ENCODE peak calls at places on chromosomes 2 and 18, in seven cellular contexts. V is GM12865, F is ovary, S is NT2/D1, I is dorsolateral prefrontal cortex, D is BJ, Q is transverse colon. M is an unnamed sample.

GRCh38 chr2:174815524-174815923 is 51.3 kb upstream of the CHRNA1 start:
- DNase-seq in V (no peak), F (no peak), S (no peak), I (no peak), D (no peak), Q (no peak), M (no peak)

GRCh38 chr2:218721934-218722333 is 11.3 kb downstream of the TTLL4 start:
- DNase-seq in V (no peak), F (no peak), S (no peak), I (no peak), D (no peak), Q (no peak), M (no peak)

GRCh38 chr2:24919100-24919976 is 699 bp downstream of the ADCY3 start:
- DNase-seq in V (peak), F (no peak), S (no peak), I (no peak), D (no peak), Q (peak), M (no peak)

GRCh38 chr2:221541131-221541735 is 30.9 kb downstream of the EPHA4 start:
- DNase-seq in V (no peak), F (no peak), S (no peak), I (no peak), D (no peak), Q (no peak), M (no peak)

GRCh38 chr2:159711562-159712193 is 628 bp upstream of the MARCHF7 start:
- DNase-seq in V (no peak), F (no peak), S (no peak), I (no peak), D (peak), Q (no peak), M (no peak)

GRCh38 chr2:11480406-11480805 is 14.4 kb upstream of the E2F6 start:
- DNase-seq in V (no peak), F (no peak), S (no peak), I (no peak), D (no peak), Q (no peak), M (no peak)

GRCh38 chr18:76564636-76565237 is 69.7 kb upstream of the ZNF516 start:
- DNase-seq in V (no peak), F (no peak), S (no peak), I (no peak), D (no peak), Q (no peak), M (no peak)

GRCh38 chr2:16615687-16616615 is 49.7 kb downstream of the CYRIA start:
- DNase-seq in V (no peak), F (no peak), S (no peak), I (no peak), D (no peak), Q (no peak), M (no peak)

GRCh38 chr2:162821718-162822117 is 16.8 kb downstream of the KCNH7 start:
- DNase-seq in V (no peak), F (no peak), S (no peak), I (no peak), D (no peak), Q (no peak), M (no peak)

GRCh38 chr2:187371221-187371620 is 76.8 kb downstream of the CALCRL start:
- DNase-seq in V (no peak), F (no peak), S (no peak), I (no peak), D (no peak), Q (no peak), M (no peak)

GRCh38 chr18:24894880-24895279 is 434.4 kb downstream of the HRH4 start:
- DNase-seq in V (no peak), F (no peak), S (no peak), I (no peak), D (no peak), Q (no peak), M (no peak)

GRCh38 chr2:85309699-85310321 is 18.0 kb downstream of the TGOLN2 start:
- DNase-seq in V (no peak), F (peak), S (no peak), I (no peak), D (no peak), Q (no peak), M (no peak)

GRCh38 chr2:174779361-174779928 is 15.2 kb upstream of the CHRNA1 start:
- DNase-seq in V (no peak), F (no peak), S (no peak), I (no peak), D (peak), Q (no peak), M (no peak)

GRCh38 chr2:230225486-230225885 is at the start of gene SP140:
- DNase-seq in V (peak), F (no peak), S (no peak), I (no peak), D (no peak), Q (peak), M (no peak)

GRCh38 chr2:152240559-152241231 is 65.1 kb upstream of the STAM2 start:
- DNase-seq in V (no peak), F (no peak), S (no peak), I (no peak), D (peak), Q (no peak), M (peak)

GRCh38 chr2:91442246-91442905 is 2750.9 kb downstream of the RPIA start:
- DNase-seq in V (no peak), F (no peak), S (no peak), I (no peak), D (no peak), Q (no peak), M (no peak)

GRCh38 chr2:99806758-99807157 is 316.9 kb upstream of the REV1 start:
- DNase-seq in V (no peak), F (no peak), S (no peak), I (no peak), D (no peak), Q (no peak), M (peak)

GRCh38 chr2:205610437-205610836 is 71.9 kb upstream of the NRP2 start:
- DNase-seq in V (no peak), F (no peak), S (no peak), I (no peak), D (no peak), Q (no peak), M (no peak)

GRCh38 chr2:160576054-160576499 is 82.5 kb upstream of the RBMS1 start:
- DNase-seq in V (no peak), F (no peak), S (no peak), I (no peak), D (no peak), Q (no peak), M (peak)

GRCh38 chr18:36685580-36685979 is 143.2 kb downstream of the TPGS2 start:
- DNase-seq in V (no peak), F (no peak), S (no peak), I (no peak), D (no peak), Q (no peak), M (no peak)

GRCh38 chr18:41744664-41745063 is 210.4 kb upstream of the PIK3C3 start:
- DNase-seq in V (no peak), F (no peak), S (no peak), I (no peak), D (no peak), Q (no peak), M (no peak)

GRCh38 chr2:26298638-26299393 is 47.1 kb upstream of the SELENOI start:
- DNase-seq in V (peak), F (peak), S (no peak), I (no peak), D (no peak), Q (peak), M (no peak)

GRCh38 chr2:31200972-31201371 is 16.3 kb downstream of the CAPN14 start:
- DNase-seq in V (no peak), F (no peak), S (no peak), I (no peak), D (no peak), Q (no peak), M (no peak)

GRCh38 chr2:63590621-63591408 is 2.1 kb downstream of the MDH1 start:
- DNase-seq in V (peak), F (no peak), S (no peak), I (no peak), D (no peak), Q (peak), M (peak)
- H3K4me3 ChIP-seq in V (peak), F (no peak), S (no peak), I (peak), D (no peak), Q (no peak), M (no peak)

DNA sequence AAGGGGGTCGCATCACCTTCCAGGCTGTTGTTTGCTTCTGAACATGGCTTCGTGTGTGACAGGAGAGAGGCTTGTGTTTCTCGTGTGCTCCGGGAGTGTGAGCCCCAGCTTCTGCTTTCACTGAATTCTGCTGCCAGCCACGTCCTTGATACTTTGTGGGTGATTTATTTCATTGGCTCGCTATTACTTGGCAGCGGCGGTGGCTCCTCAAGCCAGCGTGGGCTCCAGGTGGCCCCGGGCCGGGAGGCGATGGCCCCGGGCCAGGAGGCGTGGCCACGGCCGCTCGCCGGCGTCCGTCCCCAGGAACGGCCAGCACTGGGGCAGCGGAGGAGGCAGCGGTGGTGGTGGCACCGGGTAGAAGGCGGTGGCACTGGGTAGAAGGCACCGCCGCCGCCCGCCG is 63.1 kb downstream of the NAPG start:
- DNase-seq in V (no peak), F (no peak), S (no peak), I (no peak), D (no peak), Q (no peak), M (no peak)
- H3K4me3 ChIP-seq in V (no peak), F (no peak), S (no peak), I (no peak), D (no peak), Q (no peak), M (no peak)

GRCh38 chr2:236166157-236166780 is 1.9 kb downstream of the GBX2 start:
- DNase-seq in V (no peak), F (no peak), S (no peak), I (no peak), D (no peak), Q (no peak), M (no peak)
- H3K4me3 ChIP-seq in V (no peak), F (no peak), S (peak), I (no peak), D (no peak), Q (no peak), M (peak)

GRCh38 chr2:240646900-240647502 is 21.7 kb downstream of the GPR35 start:
- DNase-seq in V (no peak), F (no peak), S (no peak), I (peak), D (no peak), Q (no peak), M (no peak)
- H3K4me3 ChIP-seq in V (no peak), F (no peak), S (no peak), I (no peak), D (no peak), Q (no peak), M (no peak)

GRCh38 chr2:72150961-72151356 is 3.3 kb upstream of the CYP26B1 start:
- DNase-seq in V (no peak), F (no peak), S (no peak), I (peak), D (no peak), Q (no peak), M (no peak)

GRCh38 chr2:72148975-72149555 is 1.4 kb upstream of the CYP26B1 start:
- DNase-seq in V (no peak), F (peak), S (no peak), I (peak), D (no peak), Q (peak), M (no peak)

GRCh38 chr2:72149556-72150156 is 2.0 kb upstream of the CYP26B1 start:
- DNase-seq in V (no peak), F (no peak), S (no peak), I (peak), D (no peak), Q (no peak), M (no peak)

GRCh38 chr2:72148391-72148974 is 821 bp upstream of the CYP26B1 start:
- DNase-seq in V (no peak), F (peak), S (no peak), I (no peak), D (no peak), Q (no peak), M (no peak)

GRCh38 chr2:72150157-72150960 is 2.7 kb upstream of the CYP26B1 start:
- DNase-seq in V (peak), F (peak), S (peak), I (peak), D (no peak), Q (peak), M (peak)
- H3K4me3 ChIP-seq in V (no peak), F (no peak), S (peak), I (peak), D (no peak), Q (peak), M (peak)

M was measured in skeletal muscle cell.